ENCODE peak calls at places on chromosomes 5 and 9, in five cellular contexts. A, V, S, X and W are unnamed samples.

GRCh38 chr9:15018238-15018637 is 108.0 kb upstream of the FREM1 start:
- DNase-seq in A (no peak), V (no peak), S (no peak), X (no peak), W (no peak)

GRCh38 chr9:69004836-69005235 is 9.1 kb downstream of the PRKACG start:
- DNase-seq in A (no peak), V (no peak), S (no peak), X (no peak), W (no peak)

GRCh38 chr9:73042155-73042554 is 89.3 kb upstream of the ALDH1A1 start:
- DNase-seq in A (peak), V (peak), S (no peak), X (no peak), W (no peak)

GRCh38 chr9:75183293-75183692 is 95.0 kb downstream of the OSTF1 start:
- DNase-seq in A (no peak), V (no peak), S (no peak), X (no peak), W (no peak)

GRCh38 chr5:149007174-149007573 is 55.7 kb downstream of the SH3TC2 start:
- DNase-seq in A (peak), V (peak), S (no peak), X (no peak), W (no peak)

GRCh38 chr5:167652690-167653089 is 638.8 kb upstream of the WWC1 start:
- DNase-seq in A (peak), V (no peak), S (no peak), X (no peak), W (no peak)

GRCh38 chr9:113886471-113886870 is 10.4 kb downstream of the ZNF618 start:
- DNase-seq in A (no peak), V (peak), S (no peak), X (no peak), W (no peak)

GRCh38 chr5:33999986-34000385 is 7.9 kb downstream of the AMACR start:
- DNase-seq in A (no peak), V (no peak), S (no peak), X (no peak), W (no peak)

GRCh38 chr5:136042665-136043121 is 13.9 kb downstream of the TGFBI start:
- DNase-seq in A (peak), V (peak), S (no peak), X (no peak), W (no peak)

GRCh38 chr9:135410831-135411473 is 68.6 kb upstream of the PPP1R26 start:
- DNase-seq in A (no peak), V (no peak), S (no peak), X (no peak), W (no peak)

GRCh38 chr9:4489919-4490704 is at the start of gene SLC1A1:
- DNase-seq in A (peak), V (peak), S (no peak), X (peak), W (no peak)

GRCh38 chr5:98763001-98763630 is 10.3 kb upstream of the RGMB start:
- DNase-seq in A (peak), V (peak), S (no peak), X (no peak), W (peak)

GRCh38 chr5:157607371-157608161 is 32.0 kb upstream of the ADAM19 start:
- DNase-seq in A (peak), V (peak), S (no peak), X (no peak), W (no peak)

GRCh38 chr9:20395671-20396070 is 226.6 kb downstream of the MLLT3 start:
- DNase-seq in A (no peak), V (no peak), S (no peak), X (no peak), W (no peak)

DNA sequence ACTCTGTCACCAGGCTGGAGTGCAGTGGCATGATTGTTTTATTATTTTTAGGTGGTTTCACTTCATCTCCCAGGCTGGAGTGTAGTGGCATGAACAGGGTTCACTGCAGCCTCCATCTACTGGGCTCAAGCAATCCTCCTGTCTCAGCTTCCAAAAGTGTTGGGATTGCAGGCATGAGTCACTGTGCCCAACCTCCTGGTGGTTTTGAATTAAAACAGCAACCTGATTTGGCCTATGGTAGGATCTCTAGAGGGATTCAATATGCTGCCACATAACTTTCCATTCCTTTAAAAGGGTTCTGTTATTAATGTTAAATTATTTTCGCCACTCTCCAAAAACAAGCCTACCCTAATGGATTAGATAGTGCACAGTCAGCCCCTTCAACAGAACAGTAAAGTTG is 9.9 kb upstream of the HSPA4 start:
- DNase-seq in A (peak), V (peak), S (no peak), X (no peak), W (no peak)
- TF ChIP-seq CTCF in A (peak), V (peak), S (peak), X (no peak), W (peak)

DNA sequence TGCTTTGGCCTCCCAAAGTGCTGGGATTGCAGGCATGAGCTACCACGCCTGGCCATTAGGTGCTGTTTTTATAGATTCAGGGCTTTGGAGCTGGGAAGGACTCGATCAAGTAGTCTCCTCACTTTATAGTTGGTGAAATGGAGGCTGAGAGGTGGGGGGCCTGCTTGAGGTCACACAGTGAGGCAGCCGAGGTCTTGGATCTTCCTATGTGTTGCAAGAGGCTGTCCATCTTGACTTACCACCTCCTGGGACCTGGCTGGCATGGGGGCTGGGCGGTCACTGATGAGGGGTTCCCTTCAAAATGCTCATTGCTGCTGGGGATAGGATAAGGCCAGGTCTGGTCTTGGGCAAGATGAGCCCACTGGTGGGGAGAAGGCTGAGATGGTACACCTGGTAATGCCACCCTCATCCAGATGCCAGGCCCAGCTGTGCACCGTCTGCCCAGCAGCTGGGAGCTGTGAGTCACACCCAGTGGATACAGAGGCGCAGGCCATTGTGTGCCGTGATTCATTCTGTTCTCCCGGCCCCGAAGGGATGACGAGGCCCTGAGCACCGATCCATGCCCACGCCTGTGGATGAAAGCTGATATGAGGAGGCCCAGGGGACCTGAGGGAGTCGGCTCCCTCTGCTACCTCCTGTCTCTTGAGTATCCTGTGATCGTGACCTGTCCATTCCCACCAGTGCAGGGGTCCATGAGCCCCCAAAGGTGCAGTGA is 10.5 kb upstream of the NDST1 start:
- DNase-seq in A (peak), V (peak), S (peak), X (peak), W (peak)
- H3K4me3 ChIP-seq in A (peak), V (no peak), S (peak), X (no peak), W (peak)

DNA sequence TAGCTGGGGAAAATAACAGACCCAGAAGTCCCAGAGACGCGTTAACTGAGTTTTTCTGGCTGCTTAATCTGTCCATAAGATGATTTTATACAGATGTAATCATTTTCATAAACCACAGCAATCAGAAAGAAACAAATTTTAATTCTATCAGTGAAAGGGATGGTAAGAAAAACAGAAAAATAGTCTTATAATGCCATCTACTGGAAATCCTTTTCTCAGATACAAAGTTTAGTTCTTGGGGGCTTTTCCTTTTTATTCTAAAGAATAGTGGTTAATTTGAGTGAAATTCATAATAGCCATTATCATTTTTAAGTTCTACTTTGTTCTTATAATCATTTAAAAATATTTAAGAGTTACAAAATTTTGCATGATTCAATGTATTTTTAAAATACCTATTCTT is 44.4 kb downstream of the DROSHA start:
- DNase-seq in A (no peak), V (no peak), S (no peak), X (no peak), W (no peak)
- TF ChIP-seq CTCF in A (no peak), V (no peak), S (no peak), X (no peak), W (peak)

GRCh38 chr9:133478851-133479711 is at the start of gene SLC2A6:
- DNase-seq in A (peak), V (peak), S (peak), X (peak), W (peak)
- H3K4me3 ChIP-seq in A (peak), V (peak), S (peak), X (peak), W (peak)

GRCh38 chr5:179668404-179668803 is 12.4 kb downstream of the CBY3 start:
- DNase-seq in A (peak), V (peak), S (peak), X (no peak), W (no peak)
- TF ChIP-seq CTCF in A (peak), V (peak), S (peak), X (peak), W (peak)